ENCODE peak calls at places on chromosomes 4 and X, in five cellular contexts. One of them, this sample, is unnamed.
A peak's percentile ranks its signal among the peaks of the same experiment; 100 is the strongest.

GRCh38 chrX:30039768-30040167 is 175.6 kb upstream of the MAGEB2 start:
- DNase-seq in glutamatergic neuron: no peak
- DNase-seq in T-helper 9 cell: no peak
- DNase-seq in skeletal muscle cell: no peak
- DNase-seq in MG63: no peak
- DNase-seq in this sample: no peak

GRCh38 chr4:41731569-41731968 is 17.0 kb downstream of the PHOX2B start:
- DNase-seq in glutamatergic neuron: no peak
- DNase-seq in T-helper 9 cell: no peak
- DNase-seq in skeletal muscle cell: no peak
- DNase-seq in MG63: no peak
- DNase-seq in this sample: no peak

GRCh38 chr4:15294832-15295231 is 133.0 kb upstream of the C1QTNF7 start:
- DNase-seq in glutamatergic neuron: no peak
- DNase-seq in T-helper 9 cell: no peak
- DNase-seq in skeletal muscle cell: no peak
- DNase-seq in MG63: no peak
- DNase-seq in this sample: no peak

GRCh38 chrX:100484971-100485370 is 74.9 kb upstream of the PCDH19 start:
- DNase-seq in glutamatergic neuron: no peak
- DNase-seq in T-helper 9 cell: no peak
- DNase-seq in skeletal muscle cell: no peak
- DNase-seq in MG63: no peak
- DNase-seq in this sample: no peak

GRCh38 chrX:103063918-103064434 is at the start of gene BEX1:
- DNase-seq in glutamatergic neuron: peak; percentile 81
- DNase-seq in T-helper 9 cell: no peak
- DNase-seq in skeletal muscle cell: no peak
- DNase-seq in MG63: no peak
- DNase-seq in this sample: peak; percentile 48

GRCh38 chr4:173527103-173527876 is 2.7 kb downstream of the HAND2 start:
- DNase-seq in glutamatergic neuron: peak; percentile 36
- DNase-seq in T-helper 9 cell: no peak
- DNase-seq in skeletal muscle cell: no peak
- DNase-seq in MG63: no peak
- DNase-seq in this sample: no peak

GRCh38 chrX:47026198-47026597 is 52.0 kb upstream of the RGN start:
- DNase-seq in glutamatergic neuron: no peak
- DNase-seq in T-helper 9 cell: no peak
- DNase-seq in skeletal muscle cell: no peak
- DNase-seq in MG63: no peak
- DNase-seq in this sample: no peak

GRCh38 chrX:101693476-101693875 is 33.8 kb upstream of the ARMCX2 start:
- DNase-seq in glutamatergic neuron: no peak
- DNase-seq in T-helper 9 cell: no peak
- DNase-seq in skeletal muscle cell: no peak
- DNase-seq in MG63: no peak
- DNase-seq in this sample: no peak

GRCh38 chr4:139913398-139913990 is 240.5 kb downstream of the MAML3 start:
- DNase-seq in glutamatergic neuron: no peak
- DNase-seq in T-helper 9 cell: no peak
- DNase-seq in skeletal muscle cell: no peak
- DNase-seq in MG63: no peak
- DNase-seq in this sample: no peak

This sample was measured in breast epithelium.